ENCODE peak calls at places on chromosome 20, in five cellular contexts. X, O, T, C and D are unnamed samples.

GRCh38 chr20:63829943-63830820 is 882 bp downstream of the ZBTB46 start:
- DNase-seq in X (no peak), O (peak; percentile 68), T (no peak), C (no peak), D (no peak)

GRCh38 chr20:62215991-62216635 is 4.0 kb downstream of the HRH3 start:
- DNase-seq in X (no peak), O (no peak), T (no peak), C (no peak), D (no peak)

GRCh38 chr20:48807586-48808381 is 20.0 kb downstream of the PREX1 start:
- DNase-seq in X (no peak), O (no peak), T (peak; percentile 71), C (no peak), D (no peak)

GRCh38 chr20:25533920-25534700 is 51.2 kb downstream of the NINL start:
- DNase-seq in X (no peak), O (no peak), T (no peak), C (no peak), D (no peak)

GRCh38 chr20:16100111-16100510 is 473.1 kb downstream of the KIF16B start:
- DNase-seq in X (no peak), O (no peak), T (no peak), C (no peak), D (no peak)

GRCh38 chr20:22583773-22584629 is at the start of gene FOXA2:
- DNase-seq in X (no peak), O (peak; percentile 94), T (no peak), C (peak; percentile 75), D (no peak)

GRCh38 chr20:15061955-15062354 is 724.5 kb upstream of the FLRT3 start:
- DNase-seq in X (no peak), O (peak; percentile 69), T (no peak), C (no peak), D (no peak)

GRCh38 chr20:61868006-61868405 is 197.7 kb downstream of the TAF4 start:
- DNase-seq in X (no peak), O (no peak), T (no peak), C (no peak), D (no peak)

GRCh38 chr20:31842471-31843157 is 2.8 kb downstream of the FOXS1 start:
- DNase-seq in X (peak; percentile 46), O (peak; percentile 82), T (peak; percentile 83), C (no peak), D (no peak)

GRCh38 chr20:54094268-54094580 is 23.8 kb upstream of the BCAS1 start:
- DNase-seq in X (no peak), O (no peak), T (no peak), C (no peak), D (no peak)

GRCh38 chr20:9119776-9120175 is 50.9 kb downstream of the PLCB4 start:
- DNase-seq in X (no peak), O (no peak), T (no peak), C (no peak), D (peak; percentile 76)

GRCh38 chr20:64001607-64002011 is 20.7 kb downstream of the PRPF6 start:
- DNase-seq in X (no peak), O (no peak), T (no peak), C (no peak), D (peak; percentile 62)

GRCh38 chr20:57261488-57262243 is 4.8 kb downstream of the BMP7 start:
- DNase-seq in X (no peak), O (no peak), T (no peak), C (no peak), D (no peak)

GRCh38 chr20:21632654-21633053 is 72.8 kb upstream of the PAX1 start:
- DNase-seq in X (no peak), O (no peak), T (no peak), C (no peak), D (no peak)

GRCh38 chr20:21519136-21519584 is 5.3 kb upstream of the NKX2-2 start:
- DNase-seq in X (no peak), O (peak; percentile 66), T (no peak), C (no peak), D (no peak)

GRCh38 chr20:10505320-10506226 is 70.5 kb downstream of the SLX4IP start:
- DNase-seq in X (peak; percentile 84), O (no peak), T (peak; percentile 44), C (no peak), D (peak; percentile 70)

GRCh38 chr20:32638848-32639247 is 34.9 kb downstream of the C20orf203 start:
- DNase-seq in X (no peak), O (peak; percentile 65), T (peak; percentile 20), C (no peak), D (no peak)

GRCh38 chr20:2116170-2116940 is 14.7 kb downstream of the STK35 start:
- DNase-seq in X (no peak), O (no peak), T (no peak), C (no peak), D (no peak)

GRCh38 chr20:25549866-25550477 is 35.4 kb downstream of the NINL start:
- DNase-seq in X (peak; percentile 70), O (peak; percentile 24), T (peak; percentile 72), C (no peak), D (no peak)

GRCh38 chr20:4613718-4614620 is 107.7 kb upstream of the PRND start:
- DNase-seq in X (peak; percentile 57), O (peak; percentile 84), T (peak; percentile 65), C (peak; percentile 60), D (no peak)

GRCh38 chr20:32333181-32333987 is 24.7 kb upstream of the ASXL1 start:
- DNase-seq in X (no peak), O (no peak), T (no peak), C (no peak), D (no peak)

GRCh38 chr20:25867776-25868649 is 171.4 kb upstream of the ZNF337 start:
- DNase-seq in X (peak; percentile 71), O (peak; percentile 88), T (peak; percentile 79), C (peak; percentile 55), D (no peak)

GRCh38 chr20:62331347-62331746 is 28.6 kb downstream of the ADRM1 start:
- DNase-seq in X (no peak), O (no peak), T (no peak), C (no peak), D (no peak)

GRCh38 chr20:25580711-25581110 is 4.6 kb downstream of the NINL start:
- DNase-seq in X (peak; percentile 54), O (no peak), T (peak; percentile 44), C (no peak), D (no peak)

GRCh38 chr20:51697119-51697826 is 70.9 kb downstream of the ATP9A start:
- DNase-seq in X (peak; percentile 15), O (no peak), T (peak; percentile 35), C (no peak), D (no peak)

GRCh38 chr20:21514553-21515251 is 838 bp upstream of the NKX2-2 start:
- DNase-seq in X (no peak), O (peak; percentile 91), T (no peak), C (no peak), D (no peak)

GRCh38 chr20:52302736-52303135 is 111.2 kb upstream of the ZFP64 start:
- DNase-seq in X (no peak), O (no peak), T (no peak), C (no peak), D (no peak)

DNA sequence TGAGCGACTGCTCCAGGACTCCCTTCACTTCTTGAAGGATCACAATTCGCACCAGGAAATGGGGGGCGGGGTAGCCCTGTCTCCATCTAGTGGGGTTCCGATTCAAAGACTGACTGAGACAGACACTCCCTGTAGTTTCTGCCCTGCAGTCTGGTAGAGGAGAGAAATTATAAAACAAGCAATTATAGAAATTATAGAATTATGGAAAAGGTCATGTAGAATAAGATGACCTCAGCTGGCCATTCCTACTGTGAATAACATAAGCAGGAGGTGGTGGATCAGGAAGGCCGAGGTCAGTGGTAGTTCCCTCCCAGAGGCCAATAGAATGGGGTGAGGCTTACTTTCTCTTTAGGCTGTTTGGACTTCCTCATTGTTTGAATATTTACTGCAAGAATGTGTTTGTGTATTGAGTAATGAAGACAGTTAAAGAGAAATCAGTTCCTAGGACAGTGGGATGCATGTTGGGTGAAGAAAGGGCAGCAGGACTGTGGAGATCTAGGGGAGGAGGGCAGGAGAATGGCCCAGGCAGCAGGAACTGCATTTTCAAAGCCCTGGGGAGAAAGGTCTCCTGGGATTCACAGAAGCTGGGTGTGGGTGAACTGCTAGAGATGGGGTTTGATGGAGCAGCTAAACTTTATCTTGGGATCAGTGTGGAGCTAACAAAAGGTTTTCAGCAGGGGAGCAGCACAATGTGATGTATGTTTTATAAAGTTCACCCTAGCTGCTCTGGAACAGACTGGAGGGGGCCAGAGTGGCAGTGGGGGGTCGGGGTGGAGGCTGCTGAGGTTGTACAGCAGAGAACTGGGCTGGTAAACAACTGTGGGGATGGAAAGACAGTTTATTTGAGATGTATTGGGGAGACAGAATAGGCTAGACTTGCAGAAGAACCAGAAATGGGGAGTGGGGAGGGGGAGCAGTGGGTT is 2.1 kb downstream of the ZNF341 start:
- DNase-seq in X (peak; percentile 72), O (peak; percentile 66), T (peak; percentile 76), C (peak; percentile 71), D (no peak)
- H3K4me3 ChIP-seq in X (no peak overlapping the region), O (no peak overlapping the region), T (no peak overlapping the region), C (peak overlapping the region; percentile 58), D (no peak overlapping the region)

GRCh38 chr20:13221673-13222318 is 722 bp downstream of the ISM1 start:
- DNase-seq in X (peak; percentile 50), O (peak; percentile 89), T (peak; percentile 52), C (peak; percentile 68), D (peak; percentile 18)
- TF ChIP-seq CTCF in X (no peak), O (peak; percentile 49), T (no peak), C (no peak), D (peak; percentile 6)

GRCh38 chr20:58894652-58895051 is 42.1 kb downstream of the GNAS start:
- DNase-seq in X (no peak), O (no peak), T (no peak), C (no peak), D (no peak)
- H3K4me3 ChIP-seq in X (no peak overlapping the region), O (peak overlapping the region; percentile 82), T (peak overlapping the region; percentile 80), C (no peak overlapping the region), D (no peak overlapping the region)

GRCh38 chr20:47496118-47496517 is 5.6 kb upstream of the NCOA3 start:
- DNase-seq in X (no peak), O (no peak), T (no peak), C (no peak), D (no peak)
- TF ChIP-seq CTCF in X (no peak), O (no peak), T (no peak), C (no peak), D (no peak)

DNA sequence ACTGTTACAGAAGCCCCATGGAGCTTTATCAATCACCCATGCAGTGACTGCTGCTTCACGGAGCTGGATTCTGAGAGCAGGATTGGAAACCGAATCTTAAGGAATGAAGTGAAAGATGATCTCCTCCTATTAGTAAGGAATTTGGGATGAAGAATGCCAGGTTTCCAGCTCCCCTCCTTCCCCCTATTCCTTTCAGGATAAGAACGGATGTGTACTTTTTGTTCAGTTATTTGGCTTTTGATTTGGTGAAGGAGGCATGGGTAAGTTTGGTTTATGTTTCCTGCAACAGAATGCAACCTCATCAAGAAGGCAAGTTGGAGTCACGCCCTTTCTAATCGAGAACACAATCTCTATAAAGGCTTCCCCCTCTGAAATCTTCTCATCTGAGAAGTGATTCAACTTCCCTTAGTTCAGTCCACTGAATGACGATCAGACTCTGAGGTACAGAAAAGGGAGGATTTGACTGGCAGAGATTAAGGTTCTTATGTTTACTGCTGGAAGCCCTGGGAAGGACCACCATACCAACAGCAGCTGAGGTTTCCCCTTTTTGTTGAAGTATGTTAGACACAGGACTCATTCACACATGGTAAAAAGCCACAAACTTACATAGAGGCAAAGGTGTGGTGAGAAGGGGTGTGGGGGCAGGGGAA is 5.5 kb downstream of the ELMO2 start:
- DNase-seq in X (peak; percentile 61), O (peak; percentile 57), T (peak; percentile 45), C (no peak), D (no peak)
- H3K4me3 ChIP-seq in X (peak overlapping the region; percentile 13), O (peak overlapping the region; percentile 53), T (peak overlapping the region; percentile 24), C (no peak overlapping the region), D (no peak overlapping the region)